ENCODE peak calls at places on chromosome 20, in five cellular contexts. One of them, this sample, is unnamed. For H3K4me1, the result is how much of the 10 kb centered on the place peaks cover.

GRCh38 chr20:62766716-62767115 is 29.6 kb upstream of the MRGBP start:
- DNase-seq in upper lobe of right lung: no peak
- DNase-seq in testis: peak
- DNase-seq in CD8-positive, alpha-beta T cell: peak
- DNase-seq in HepG2: no peak
- DNase-seq in this sample: no peak

GRCh38 chr20:12638633-12639360 is 370.0 kb upstream of the SPTLC3 start:
- DNase-seq in upper lobe of right lung: no peak
- DNase-seq in testis: no peak
- DNase-seq in HepG2: no peak
- DNase-seq in CD8-positive, alpha-beta T cell: no peak
- DNase-seq in this sample: no peak

GRCh38 chr20:35698298-35699126 is 640 bp downstream of the NFS1 start:
- DNase-seq in HepG2: no peak
- DNase-seq in upper lobe of right lung: peak
- DNase-seq in CD8-positive, alpha-beta T cell: no peak
- DNase-seq in testis: no peak
- DNase-seq in this sample: no peak

GRCh38 chr20:46206025-46206424 is 87.9 kb downstream of the CD40 start:
- DNase-seq in HepG2: no peak
- DNase-seq in testis: peak
- DNase-seq in CD8-positive, alpha-beta T cell: no peak
- DNase-seq in upper lobe of right lung: peak
- DNase-seq in this sample: peak

GRCh38 chr20:52242237-52243230 is 51.0 kb upstream of the ZFP64 start:
- DNase-seq in CD8-positive, alpha-beta T cell: no peak
- DNase-seq in testis: no peak
- DNase-seq in HepG2: no peak
- DNase-seq in upper lobe of right lung: no peak
- DNase-seq in this sample: no peak

GRCh38 chr20:2866236-2866635 is 7.0 kb upstream of the PTPRA start:
- DNase-seq in HepG2: no peak
- DNase-seq in testis: no peak
- DNase-seq in upper lobe of right lung: no peak
- DNase-seq in CD8-positive, alpha-beta T cell: peak
- DNase-seq in this sample: no peak

GRCh38 chr20:57470212-57470522 is 54.8 kb downstream of the CTCFL start:
- DNase-seq in HepG2: no peak
- DNase-seq in upper lobe of right lung: peak
- DNase-seq in CD8-positive, alpha-beta T cell: no peak
- DNase-seq in testis: no peak
- DNase-seq in this sample: no peak

GRCh38 chr20:25213566-25214415 is 18.3 kb downstream of the ENTPD6 start:
- DNase-seq in testis: no peak
- DNase-seq in CD8-positive, alpha-beta T cell: no peak
- DNase-seq in HepG2: no peak
- DNase-seq in upper lobe of right lung: no peak
- DNase-seq in this sample: peak

GRCh38 chr20:35226126-35226774 is at the start of gene MMP24:
- DNase-seq in upper lobe of right lung: no peak
- DNase-seq in HepG2: no peak
- DNase-seq in testis: no peak
- DNase-seq in CD8-positive, alpha-beta T cell: no peak
- DNase-seq in this sample: no peak

GRCh38 chr20:33401042-33401921 is at the start of gene CDK5RAP1:
- DNase-seq in upper lobe of right lung: peak
- DNase-seq in testis: peak
- DNase-seq in HepG2: peak
- DNase-seq in CD8-positive, alpha-beta T cell: peak
- DNase-seq in this sample: peak
- H3K27ac ChIP-seq in upper lobe of right lung: peak
- H3K27ac ChIP-seq in testis: peak
- H3K27ac ChIP-seq in HepG2: peak
- H3K27ac ChIP-seq in CD8-positive, alpha-beta T cell: peak
- H3K27ac ChIP-seq in this sample: peak

DNA sequence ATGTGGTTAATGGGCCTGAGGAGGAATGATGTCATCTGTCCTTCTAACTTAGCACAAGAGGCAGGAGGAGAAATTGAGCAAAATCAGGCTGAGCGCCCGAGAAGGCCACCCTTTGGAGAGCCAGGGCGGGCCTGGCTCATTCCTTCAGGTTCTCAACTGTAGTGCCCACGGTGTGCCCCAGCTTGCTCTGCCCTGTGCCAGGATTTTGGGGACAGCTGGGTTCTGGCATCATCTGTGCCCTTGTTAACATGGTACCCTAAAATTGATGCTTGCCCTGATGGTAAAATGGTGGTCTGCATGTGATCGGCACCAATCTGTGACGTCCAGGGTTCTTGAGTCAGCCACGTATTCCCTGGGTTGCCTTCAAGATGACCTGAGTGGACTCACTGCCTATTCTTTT is 31.1 kb upstream of the APCDD1L start:
- DNase-seq in HepG2: no peak
- DNase-seq in upper lobe of right lung: no peak
- DNase-seq in testis: peak
- DNase-seq in CD8-positive, alpha-beta T cell: no peak
- DNase-seq in this sample: no peak
- H3K4me1 ChIP-seq in HepG2: under half
- H3K4me1 ChIP-seq in upper lobe of right lung: under half
- H3K4me1 ChIP-seq in testis: under half
- H3K4me1 ChIP-seq in CD8-positive, alpha-beta T cell: under half
- H3K4me1 ChIP-seq in this sample: under half

DNA sequence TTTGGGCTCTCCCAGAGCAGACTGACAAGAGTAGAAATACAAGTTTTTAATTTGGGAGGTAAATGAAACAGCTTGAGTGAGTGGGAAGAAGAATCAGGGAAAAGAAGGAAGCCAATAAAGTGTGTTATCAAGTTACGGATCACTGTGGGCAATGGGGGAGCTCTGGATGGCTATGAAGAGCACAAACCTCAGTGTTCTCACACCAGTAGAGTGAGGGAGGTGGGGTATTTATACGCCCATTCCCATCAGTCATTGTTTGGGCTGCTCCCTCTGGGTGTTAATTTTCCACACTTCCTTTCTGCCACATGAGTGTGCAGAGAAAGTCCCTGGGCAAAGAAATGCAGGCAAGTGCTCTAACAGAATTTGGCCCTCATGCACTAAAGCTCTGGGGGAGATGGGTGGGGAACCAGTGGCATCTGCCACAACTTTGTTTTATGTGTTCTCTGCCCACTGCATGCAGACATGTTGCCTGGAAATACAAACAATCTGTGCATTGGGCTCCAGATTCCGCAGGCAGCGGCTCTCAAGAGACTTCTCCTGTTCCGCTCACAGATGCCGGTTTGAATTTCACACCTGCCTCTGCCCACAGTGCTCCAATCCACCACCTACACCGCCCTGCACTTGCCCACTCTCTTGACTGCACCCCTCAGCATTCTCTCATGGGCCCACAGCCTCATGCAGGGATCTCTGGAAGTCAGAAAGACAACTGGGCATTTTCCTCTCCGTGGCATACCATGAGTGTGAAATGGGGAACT is 211.1 kb upstream of the RNF24 start:
- DNase-seq in testis: no peak
- DNase-seq in HepG2: no peak
- DNase-seq in CD8-positive, alpha-beta T cell: no peak
- DNase-seq in upper lobe of right lung: no peak
- DNase-seq in this sample: no peak
- H3K27ac ChIP-seq in testis: no peak
- H3K27ac ChIP-seq in HepG2: no peak
- H3K27ac ChIP-seq in CD8-positive, alpha-beta T cell: no peak
- H3K27ac ChIP-seq in upper lobe of right lung: no peak
- H3K27ac ChIP-seq in this sample: peak

GRCh38 chr20:50734730-50735679 is 3.6 kb downstream of the PARD6B start:
- DNase-seq in CD8-positive, alpha-beta T cell: no peak
- DNase-seq in upper lobe of right lung: no peak
- DNase-seq in testis: no peak
- DNase-seq in HepG2: no peak
- DNase-seq in this sample: no peak

GRCh38 chr20:50731930-50732690 is 730 bp downstream of the PARD6B start:
- DNase-seq in testis: peak
- DNase-seq in HepG2: peak
- DNase-seq in CD8-positive, alpha-beta T cell: no peak
- DNase-seq in upper lobe of right lung: no peak
- DNase-seq in this sample: no peak

GRCh38 chr20:50735813-50736212 is 4.4 kb downstream of the PARD6B start:
- DNase-seq in upper lobe of right lung: no peak
- DNase-seq in CD8-positive, alpha-beta T cell: no peak
- DNase-seq in testis: no peak
- DNase-seq in HepG2: no peak
- DNase-seq in this sample: no peak

GRCh38 chr20:50731055-50731929 is at the start of gene PARD6B:
- DNase-seq in testis: peak
- DNase-seq in upper lobe of right lung: peak
- DNase-seq in HepG2: peak
- DNase-seq in CD8-positive, alpha-beta T cell: peak
- DNase-seq in this sample: peak

DNA sequence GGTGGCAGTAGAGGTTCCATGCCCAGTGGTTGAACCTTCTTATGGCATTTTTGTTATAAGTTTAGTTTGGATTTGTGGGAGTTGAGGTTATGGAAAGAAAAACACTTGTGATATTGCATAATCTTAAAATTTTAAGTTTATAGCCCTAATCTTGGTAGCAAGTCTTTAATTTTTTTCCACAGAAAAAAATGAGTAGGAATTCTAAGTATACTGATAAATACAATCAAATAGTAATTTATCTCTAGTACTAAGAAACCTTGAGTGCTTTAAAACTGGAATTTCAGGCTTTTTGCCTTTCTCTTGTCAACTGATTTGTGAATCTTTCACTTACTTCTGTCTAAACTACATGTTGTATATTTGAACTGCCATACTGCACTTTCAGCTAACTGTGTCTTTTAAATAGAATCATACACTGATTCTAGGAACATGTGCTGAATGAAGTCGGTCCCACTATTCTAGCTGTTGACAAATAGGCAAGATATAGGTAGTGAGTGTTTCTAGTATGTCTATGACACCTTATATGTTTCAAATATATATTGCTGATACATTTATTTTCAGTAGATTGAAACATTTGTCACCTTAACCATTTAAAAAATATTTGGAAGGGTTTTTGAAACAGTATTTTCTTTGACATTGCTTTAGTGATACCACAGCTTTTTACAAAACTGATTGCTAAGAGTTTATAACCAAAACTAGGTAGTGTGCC is 2.4 kb downstream of the PARD6B start:
- DNase-seq in HepG2: no peak
- DNase-seq in CD8-positive, alpha-beta T cell: no peak
- DNase-seq in testis: no peak
- DNase-seq in upper lobe of right lung: no peak
- DNase-seq in this sample: no peak
- H3K4me1 ChIP-seq in HepG2: half or more
- H3K4me1 ChIP-seq in CD8-positive, alpha-beta T cell: under half
- H3K4me1 ChIP-seq in testis: under half
- H3K4me1 ChIP-seq in upper lobe of right lung: under half
- H3K4me1 ChIP-seq in this sample: under half

DNA sequence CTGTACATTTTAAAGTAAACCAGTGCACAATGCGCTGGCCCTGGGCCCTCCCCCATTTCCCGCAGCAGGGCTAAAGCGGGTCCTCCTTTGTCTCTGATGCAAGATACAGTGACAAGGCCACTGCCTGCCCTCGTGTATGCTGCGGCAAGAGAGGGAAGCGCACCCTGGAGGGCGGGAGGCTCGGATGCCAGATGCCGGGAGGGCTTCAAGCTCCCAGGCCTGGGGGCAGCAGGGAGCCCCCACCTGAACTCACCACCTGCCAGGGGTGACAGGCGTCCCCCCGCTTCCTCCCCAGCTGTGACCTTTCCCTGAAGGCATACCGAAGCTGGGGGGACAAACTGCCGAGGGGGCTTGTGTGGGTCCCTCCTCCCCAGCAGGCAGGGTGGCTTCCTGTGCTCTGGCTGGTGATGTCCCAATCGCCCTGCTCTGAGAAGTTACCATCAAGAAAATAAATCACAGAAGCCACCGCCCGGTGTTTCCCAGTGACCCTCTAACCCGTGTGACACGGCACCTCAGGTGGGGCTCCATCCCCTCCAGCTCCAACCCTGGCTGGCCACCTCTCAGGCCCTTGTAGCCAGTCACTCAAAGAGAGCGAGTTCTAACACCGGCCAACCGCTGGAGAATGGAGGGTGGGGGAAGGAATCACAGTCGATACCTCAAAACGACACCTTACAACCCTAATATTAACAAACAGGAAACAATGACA is 203.3 kb downstream of the PREX1 start:
- DNase-seq in upper lobe of right lung: no peak
- DNase-seq in HepG2: no peak
- DNase-seq in testis: no peak
- DNase-seq in CD8-positive, alpha-beta T cell: no peak
- DNase-seq in this sample: no peak
- H3K27ac ChIP-seq in upper lobe of right lung: no peak
- H3K27ac ChIP-seq in HepG2: no peak
- H3K27ac ChIP-seq in testis: no peak
- H3K27ac ChIP-seq in CD8-positive, alpha-beta T cell: no peak
- H3K27ac ChIP-seq in this sample: no peak